ENCODE peak calls at places on chromosome 16, in six cellular contexts. F is effector memory CD8-positive, alpha-beta T cell; K is KG1; N is HFF-Myc; D is GM23338; B is H54. Y is an unnamed sample.

GRCh38 chr16:67678354-67679023 is 11.9 kb downstream of the C16orf86 start:
- DNase-seq in D (no peak), K (no peak), F (no peak), N (no peak), B (no peak), Y (no peak)

GRCh38 chr16:87076950-87077749 is 240.0 kb downstream of the C16orf95 start:
- DNase-seq in B (peak; percentile 75), K (no peak), F (peak; percentile 8), D (peak; percentile 90), N (no peak), Y (no peak)

GRCh38 chr16:38941-39892 is 14.2 kb downstream of the POLR3K start:
- DNase-seq in D (no peak), N (no peak), K (no peak), F (peak; percentile 49), B (no peak), Y (no peak)

GRCh38 chr16:81431554-81432353 is 12.9 kb upstream of the CMIP start:
- DNase-seq in F (no peak), N (peak; percentile 41), D (no peak), K (no peak), B (no peak), Y (peak; percentile 81)

GRCh38 chr16:56203052-56203451 is 11.8 kb downstream of the GNAO1 start:
- DNase-seq in F (peak; percentile 40), N (no peak), K (no peak), B (peak; percentile 39), D (peak; percentile 79), Y (no peak)

GRCh38 chr16:67150058-67150832 is 553 bp downstream of the B3GNT9 start:
- DNase-seq in N (no peak), F (no peak), D (peak; percentile 83), K (no peak), B (peak; percentile 71), Y (no peak)

GRCh38 chr16:84074721-84075120 is 32.1 kb upstream of the SLC38A8 start:
- DNase-seq in F (no peak), K (no peak), N (no peak), B (no peak), D (no peak), Y (no peak)

GRCh38 chr16:50814541-50814940 is 72.7 kb downstream of the CYLD start:
- DNase-seq in K (no peak), F (no peak), D (no peak), N (no peak), B (no peak), Y (no peak)

GRCh38 chr16:81521141-81521626 is 76.6 kb downstream of the CMIP start:
- DNase-seq in B (no peak), D (no peak), F (peak; percentile 89), K (no peak), N (no peak), Y (no peak)

GRCh38 chr16:11639925-11640899 is 28.0 kb upstream of the SNN start:
- DNase-seq in B (peak; percentile 50), D (peak; percentile 81), K (no peak), N (peak; percentile 98), F (no peak), Y (peak; percentile 99)

GRCh38 chr16:87033541-87034300 is 283.5 kb downstream of the C16orf95 start:
- DNase-seq in F (no peak), N (no peak), K (no peak), B (no peak), D (no peak), Y (no peak)

GRCh38 chr16:67277999-67278772 is 1.1 kb upstream of the PLEKHG4 start:
- DNase-seq in B (peak; percentile 81), D (peak; percentile 80), N (peak; percentile 61), K (no peak), F (no peak), Y (peak; percentile 45)

GRCh38 chr16:28040039-28040438 is 23.5 kb downstream of the GSG1L start:
- DNase-seq in F (no peak), K (no peak), D (peak; percentile 63), B (no peak), N (no peak), Y (no peak)

GRCh38 chr16:88759976-88760350 is 25.1 kb downstream of the PIEZO1 start:
- DNase-seq in K (no peak), D (no peak), F (no peak), N (no peak), B (no peak), Y (no peak)

GRCh38 chr16:49441366-49441780 is 67.8 kb downstream of the C16orf78 start:
- DNase-seq in B (no peak), D (peak; percentile 79), F (peak; percentile 57), N (no peak), K (peak; percentile 48), Y (no peak)

Y was measured in BJ.